ENCODE peak calls at places on chromosome 3, in seven cellular contexts. X is right lobe of liver; K is pancreas; N is uterus; J is psoas muscle; W is neural progenitor cell; U is CD8-positive, alpha-beta T cell. I is an unnamed sample.

GRCh38 chr3:71817262-71817661 is 32.3 kb upstream of the PROK2 start:
- DNase-seq in U (no peak), J (no peak), X (no peak), K (no peak), W (peak; percentile 62), N (no peak), I (no peak)

GRCh38 chr3:128395500-128396125 is 71.1 kb downstream of the DNAJB8 start:
- DNase-seq in K (peak; percentile 71), U (no peak), N (peak; percentile 81), J (peak; percentile 66), W (no peak), X (no peak), I (peak; percentile 75)

GRCh38 chr3:101216710-101217457 is 103.5 kb downstream of the IMPG2 start:
- DNase-seq in N (peak; percentile 74), K (no peak), W (no peak), U (no peak), X (no peak), J (peak; percentile 57), I (peak; percentile 88)

GRCh38 chr3:33799202-33799551 is 747 bp downstream of the PDCD6IP start:
- DNase-seq in X (no peak), W (no peak), J (no peak), K (no peak), U (no peak), N (no peak), I (no peak)

GRCh38 chr3:171458857-171459129 is 1.4 kb downstream of the TNIK start:
- DNase-seq in K (no peak), X (no peak), U (no peak), W (peak; percentile 48), N (no peak), J (no peak), I (no peak)

GRCh38 chr3:46393554-46394434 is 13.1 kb downstream of the CCR5AS start:
- DNase-seq in U (no peak), K (no peak), J (no peak), X (no peak), N (no peak), W (no peak), I (no peak)

GRCh38 chr3:135844381-135844780 is 121.1 kb upstream of the PPP2R3A start:
- DNase-seq in N (no peak), J (no peak), W (no peak), X (no peak), K (no peak), U (no peak), I (no peak)

GRCh38 chr3:129836381-129837056 is 57.0 kb downstream of the TMCC1 start:
- DNase-seq in N (no peak), W (peak; percentile 68), X (no peak), U (no peak), K (no peak), J (no peak), I (no peak)

GRCh38 chr3:1091276-1091675 is 1.5 kb upstream of the CNTN6 start:
- DNase-seq in X (no peak), W (no peak), K (no peak), N (no peak), U (no peak), J (no peak), I (no peak)

GRCh38 chr3:30632065-30632464 is 25.7 kb downstream of the TGFBR2 start:
- DNase-seq in W (no peak), J (no peak), K (no peak), N (no peak), X (no peak), U (no peak), I (no peak)

GRCh38 chr3:138834359-138835176 is at the start of gene PIK3CB:
- DNase-seq in N (peak; percentile 85), W (peak; percentile 97), U (peak; percentile 71), X (peak; percentile 95), K (peak; percentile 94), J (peak; percentile 93), I (peak; percentile 84)

GRCh38 chr3:162702768-162703385 is 1206.3 kb downstream of the OTOL1 start:
- DNase-seq in U (no peak), K (no peak), N (no peak), J (no peak), W (no peak), X (no peak), I (no peak)

GRCh38 chr3:16897254-16897926 is 12.6 kb downstream of the PLCL2 start:
- DNase-seq in W (no peak), J (no peak), X (no peak), U (no peak), N (no peak), K (no peak), I (no peak)

GRCh38 chr3:197149528-197149927 is 119.9 kb upstream of the MELTF start:
- DNase-seq in U (no peak), N (no peak), X (no peak), K (no peak), W (no peak), J (no peak), I (no peak)

GRCh38 chr3:128573160-128573559 is 77.5 kb downstream of the RPN1 start:
- DNase-seq in X (no peak), N (no peak), J (no peak), K (no peak), U (no peak), W (no peak), I (no peak)

GRCh38 chr3:171219258-171219657 is 192.7 kb upstream of the SLC2A2 start:
- DNase-seq in U (no peak), J (no peak), K (no peak), N (no peak), X (no peak), W (no peak), I (no peak)

GRCh38 chr3:66492672-66493071 is 8.2 kb downstream of the LRIG1 start:
- DNase-seq in J (no peak), W (no peak), X (no peak), N (no peak), K (peak; percentile 54), U (no peak), I (no peak)
- H3K27ac ChIP-seq in J (peak overlapping the region; percentile 17), W (peak overlapping the region; percentile 94), X (no peak overlapping the region), N (no peak overlapping the region), K (peak overlapping the region; percentile 99), U (no peak overlapping the region), I (peak overlapping the region; percentile 98)

DNA sequence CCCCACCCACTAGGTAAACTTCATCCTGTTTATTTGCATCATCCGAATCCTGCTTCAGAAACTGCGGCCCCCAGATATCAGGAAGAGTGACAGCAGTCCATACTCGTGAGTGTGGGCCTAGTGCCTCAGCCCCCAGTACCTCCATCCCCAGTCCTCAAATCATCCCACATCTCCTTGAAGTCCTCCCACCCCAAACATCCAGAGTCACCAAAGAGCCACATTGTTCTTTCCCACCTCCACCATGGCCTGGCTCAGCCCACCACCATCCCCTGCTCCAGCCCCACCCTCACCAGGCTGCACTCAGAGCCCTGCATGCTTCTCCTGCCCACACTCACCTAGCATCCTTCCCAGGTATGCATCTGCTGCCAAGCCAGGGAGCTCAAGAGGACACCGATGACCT is 29.8 kb downstream of the VIPR1 start:
- DNase-seq in N (no peak), U (no peak), W (no peak), K (no peak), X (no peak), J (no peak), I (no peak)
- H3K27ac ChIP-seq in N (no peak overlapping the region), U (no peak overlapping the region), W (no peak overlapping the region), K (no peak overlapping the region), X (no peak overlapping the region), J (no peak overlapping the region), I (no peak overlapping the region)

DNA sequence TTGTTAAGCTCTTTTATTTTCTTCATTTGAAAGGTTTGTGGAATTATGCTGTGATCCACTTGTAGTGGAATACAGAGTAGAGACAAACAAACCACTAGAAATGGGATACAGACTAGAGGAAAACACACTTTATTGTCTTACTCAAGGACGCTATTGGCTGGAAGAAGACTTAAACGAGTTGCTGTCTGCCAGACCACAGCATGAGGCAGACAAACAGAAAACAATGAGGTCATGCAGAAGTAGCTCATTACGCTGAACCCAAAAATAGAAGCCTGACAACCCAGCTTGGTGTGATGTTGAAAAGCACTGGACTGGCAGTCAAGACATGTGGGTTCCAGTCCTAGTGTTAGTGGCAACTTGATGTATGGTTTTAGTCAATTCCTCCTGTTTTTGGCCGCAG is 62.4 kb upstream of the P3H2 start:
- DNase-seq in X (no peak), U (no peak), K (no peak), W (peak; percentile 23), J (no peak), N (no peak), I (no peak)
- H3K27ac ChIP-seq in X (no peak overlapping the region), U (no peak overlapping the region), K (no peak overlapping the region), W (no peak overlapping the region), J (peak overlapping the region; percentile 62), N (no peak overlapping the region), I (no peak overlapping the region)

GRCh38 chr3:149608987-149609386 is 48.8 kb downstream of the WWTR1 start:
- DNase-seq in W (no peak), K (no peak), J (no peak), N (no peak), U (no peak), X (no peak), I (no peak)
- H3K27ac ChIP-seq in W (no peak overlapping the region), K (peak overlapping the region; percentile 29), J (no peak overlapping the region), N (no peak overlapping the region), U (no peak overlapping the region), X (peak overlapping the region; percentile 71), I (peak overlapping the region; percentile 36)

GRCh38 chr3:187852842-187853727 is 107.8 kb upstream of the BCL6 start:
- DNase-seq in N (no peak), K (no peak), W (no peak), X (no peak), U (no peak), J (no peak), I (no peak)
- H3K27ac ChIP-seq in N (no peak overlapping the region), K (no peak overlapping the region), W (no peak overlapping the region), X (no peak overlapping the region), U (no peak overlapping the region), J (no peak overlapping the region), I (no peak overlapping the region)

GRCh38 chr3:64138656-64139375 is 86.5 kb downstream of the PRICKLE2 start:
- DNase-seq in U (no peak), W (no peak), N (no peak), J (no peak), X (no peak), K (no peak), I (no peak)
- H3K27ac ChIP-seq in U (no peak overlapping the region), W (no peak overlapping the region), N (no peak overlapping the region), J (no peak overlapping the region), X (no peak overlapping the region), K (no peak overlapping the region), I (no peak overlapping the region)

GRCh38 chr3:37671926-37672325 is 189.8 kb upstream of the CTDSPL start:
- DNase-seq in U (no peak), X (no peak), W (no peak), N (no peak), K (no peak), J (no peak), I (no peak)
- H3K27ac ChIP-seq in U (no peak overlapping the region), X (no peak overlapping the region), W (no peak overlapping the region), N (no peak overlapping the region), K (no peak overlapping the region), J (no peak overlapping the region), I (no peak overlapping the region)